ENCODE peak calls at places on chromosomes 5 and 9, in six cellular contexts. P is PC-3, Y is A549, H is heart left ventricle, D is upper lobe of right lung, L is pancreas. N is an unnamed sample.
A peak's percentile ranks its signal among the peaks of the same experiment; 100 is the strongest.

GRCh38 chr9:27784999-27785713 is 211.9 kb upstream of the C9orf72 start:
- DNase-seq in L (no peak), Y (no peak), P (no peak), D (no peak), H (no peak), N (no peak)

GRCh38 chr9:99666571-99666970 is 155.1 kb upstream of the NR4A3 start:
- DNase-seq in Y (no peak), P (no peak), H (no peak), L (no peak), D (no peak), N (no peak)

GRCh38 chr9:80028501-80028900 is 456.7 kb downstream of the TLE4 start:
- DNase-seq in Y (no peak), L (no peak), H (no peak), D (no peak), P (no peak), N (no peak)

GRCh38 chr5:119347574-119347973 is 8.2 kb upstream of the TNFAIP8 start:
- DNase-seq in H (no peak), L (no peak), D (no peak), Y (no peak), P (no peak), N (no peak)

GRCh38 chr5:55600536-55601208 is 65.9 kb upstream of the PLPP1 start:
- DNase-seq in Y (no peak), L (no peak), D (no peak), H (peak; percentile 52), P (peak; percentile 10), N (no peak)

GRCh38 chr9:14423816-14424261 is 109.9 kb upstream of the NFIB start:
- DNase-seq in Y (no peak), D (no peak), L (no peak), P (peak; percentile 68), H (no peak), N (no peak)

GRCh38 chr5:160438316-160439204 is 16.9 kb downstream of the PTTG1 start:
- DNase-seq in H (peak; percentile 43), P (peak; percentile 73), D (no peak), Y (peak; percentile 75), L (peak; percentile 29), N (no peak)

GRCh38 chr5:72818866-72819534 is 2.5 kb downstream of the TNPO1 start:
- DNase-seq in L (peak; percentile 27), Y (peak; percentile 49), P (peak; percentile 61), H (peak; percentile 58), D (peak; percentile 80), N (no peak)

GRCh38 chr5:54480296-54480695 is 24.8 kb downstream of the HSPB3 start:
- DNase-seq in P (no peak), Y (no peak), D (no peak), L (no peak), H (no peak), N (no peak)

GRCh38 chr9:110088099-110088498 is 119.9 kb downstream of the C9orf152 start:
- DNase-seq in H (no peak), L (no peak), P (peak; percentile 9), Y (no peak), D (no peak), N (no peak)

GRCh38 chr9:97980479-97980803 is 2.7 kb upstream of the ANP32B start:
- DNase-seq in D (no peak), Y (no peak), P (no peak), L (no peak), H (peak; percentile 27), N (no peak)

GRCh38 chr5:1268666-1269065 is 26.2 kb downstream of the TERT start:
- DNase-seq in D (no peak), P (no peak), Y (no peak), L (no peak), H (no peak), N (no peak)

GRCh38 chr9:91424403-91425176 is 958 bp upstream of the NFIL3 start:
- DNase-seq in Y (peak; percentile 55), D (peak; percentile 93), H (peak; percentile 85), L (peak; percentile 73), P (peak; percentile 56), N (peak; percentile 95)
- TF ChIP-seq CTCF in Y (peak; percentile 24), D (peak; percentile 25), H (peak; percentile 29), L (no peak), P (no peak), N (no peak)

DNA sequence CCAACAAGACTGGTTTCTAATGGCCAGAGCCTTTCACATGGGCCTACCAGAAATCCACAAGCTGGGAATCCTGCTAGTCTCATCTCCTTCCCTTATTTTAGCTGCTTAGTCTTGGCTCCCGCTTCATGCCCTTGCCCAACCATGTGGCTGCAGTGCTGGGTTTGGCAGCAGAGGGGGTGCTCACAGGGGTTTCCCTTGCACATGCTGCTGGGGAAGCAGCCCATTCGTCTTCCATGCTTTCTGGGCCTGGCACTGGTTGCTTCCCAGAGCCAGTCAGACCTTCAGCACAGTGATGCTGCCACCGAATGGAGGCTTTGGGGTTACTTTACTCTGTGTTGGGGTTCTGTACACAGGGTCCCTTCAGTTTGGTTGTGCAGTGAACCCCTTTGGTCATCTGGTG is 26.3 kb downstream of the SLC46A2 start:
- DNase-seq in L (no peak), D (no peak), H (no peak), P (no peak), Y (no peak), N (no peak)
- H3K27ac ChIP-seq in L (no peak overlapping the region), D (peak overlapping the region; percentile 82), H (no peak overlapping the region), P (no peak overlapping the region), Y (no peak overlapping the region), N (peak overlapping the region; percentile 56)

DNA sequence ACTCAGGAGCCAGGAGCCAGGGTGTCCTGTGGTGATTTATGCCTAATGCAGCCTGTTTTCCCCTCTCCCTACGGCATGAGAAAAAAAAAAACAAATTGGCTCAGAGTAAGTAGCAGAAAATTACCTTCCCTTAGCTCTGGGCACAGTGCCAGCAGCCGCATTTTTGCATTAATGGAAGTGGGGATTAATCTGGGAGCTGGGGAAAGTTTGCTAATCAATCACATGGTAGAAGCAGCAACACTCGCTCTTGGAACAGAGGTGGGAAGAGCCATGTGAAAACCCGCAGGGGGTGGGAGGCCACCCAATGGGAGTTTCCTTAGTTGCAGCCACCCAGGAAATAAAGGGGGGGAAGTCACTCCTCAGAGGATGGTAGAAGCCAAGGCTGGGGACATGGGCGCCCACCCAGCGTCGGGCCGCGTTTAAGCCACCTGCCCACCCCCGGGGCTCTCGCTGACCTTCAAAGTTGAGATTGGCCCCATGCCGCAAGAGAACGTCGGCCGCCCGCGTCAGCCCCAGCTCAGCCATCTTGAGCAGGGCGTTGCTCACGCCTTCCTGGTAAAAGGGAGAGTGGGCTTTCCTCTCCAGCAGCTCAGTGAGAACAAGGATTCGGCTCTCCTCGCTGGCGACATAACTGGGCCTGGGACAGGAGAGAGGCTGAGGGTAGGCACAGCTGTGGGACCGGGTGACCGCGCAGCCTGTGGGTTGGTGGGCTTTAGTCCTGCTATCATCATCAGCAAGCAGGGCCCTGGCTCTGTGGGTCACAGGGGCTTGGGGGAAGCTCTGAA is 1.7 kb downstream of the ASB6 start:
- DNase-seq in D (no peak), P (no peak), L (peak; percentile 75), Y (no peak), H (no peak), N (no peak)
- H3K4me3 ChIP-seq in D (peak overlapping the region; percentile 98), P (peak overlapping the region; percentile 97), L (peak overlapping the region; percentile 89), Y (peak overlapping the region; percentile 87), H (peak overlapping the region; percentile 82), N (peak overlapping the region; percentile 99)

GRCh38 chr5:123543438-123543837 is 31.5 kb downstream of the CSNK1G3 start:
- DNase-seq in Y (no peak), H (no peak), D (no peak), L (no peak), P (no peak), N (no peak)

GRCh38 chr5:123549256-123549904 is 37.4 kb downstream of the CSNK1G3 start:
- DNase-seq in H (no peak), Y (no peak), P (no peak), D (no peak), L (no peak), N (no peak)

GRCh38 chr5:123546657-123547056 is 34.7 kb downstream of the CSNK1G3 start:
- DNase-seq in D (no peak), P (peak; percentile 39), L (no peak), Y (no peak), H (no peak), N (no peak)

GRCh38 chr5:123540534-123540933 is 28.6 kb downstream of the CSNK1G3 start:
- DNase-seq in P (no peak), D (no peak), Y (no peak), L (no peak), H (no peak), N (no peak)

DNA sequence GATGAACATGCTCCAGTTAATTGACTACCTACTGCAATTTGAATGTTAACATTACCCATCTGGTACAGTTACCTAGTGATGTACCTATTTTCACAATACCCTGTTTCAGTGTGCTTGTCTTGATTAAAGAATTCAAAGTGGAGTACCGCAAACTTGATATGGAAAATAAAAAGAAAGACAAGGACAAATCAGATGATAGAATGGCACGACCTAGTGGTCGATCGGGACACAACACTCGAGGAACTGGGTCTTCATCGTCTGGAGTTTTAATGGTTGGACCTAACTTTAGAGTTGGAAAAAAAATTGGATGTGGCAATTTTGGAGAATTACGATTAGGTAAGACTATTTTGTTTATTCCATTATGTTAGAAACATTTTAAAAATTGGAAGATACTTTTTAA is 33.5 kb downstream of the CSNK1G3 start:
- DNase-seq in D (no peak), H (no peak), L (no peak), P (peak; percentile 32), Y (peak; percentile 6), N (no peak)
- TF ChIP-seq CTCF in D (peak; percentile 42), H (peak; percentile 65), L (no peak), P (peak; percentile 61), Y (peak; percentile 19), N (no peak)

DNA sequence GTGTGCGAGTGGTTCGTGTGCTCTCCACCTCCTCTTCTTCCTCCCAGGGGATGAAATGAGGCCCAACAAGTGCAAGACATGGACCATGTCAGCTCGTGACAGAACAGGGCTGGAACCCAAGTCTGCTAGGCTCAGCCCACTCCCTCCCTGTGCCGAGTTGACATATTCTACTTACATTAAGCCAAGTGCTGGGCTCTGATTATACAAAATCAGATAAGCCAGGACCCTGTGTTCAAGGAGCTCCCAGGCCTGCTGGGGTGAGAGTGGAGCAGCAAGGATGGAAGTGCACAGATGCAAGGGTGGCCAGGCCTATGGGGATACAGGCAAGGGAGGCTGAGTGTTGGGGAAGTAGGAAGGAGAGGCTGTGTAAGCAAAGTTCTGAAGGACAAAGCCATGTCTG is 97.9 kb upstream of the MSX2 start:
- DNase-seq in L (no peak), Y (no peak), H (no peak), D (no peak), P (no peak), N (no peak)
- H3K27ac ChIP-seq in L (no peak overlapping the region), Y (no peak overlapping the region), H (no peak overlapping the region), D (no peak overlapping the region), P (no peak overlapping the region), N (no peak overlapping the region)

GRCh38 chr9:26754494-26755188 is 138.0 kb downstream of the CAAP1 start:
- DNase-seq in Y (no peak), H (no peak), L (no peak), P (no peak), D (no peak), N (no peak)
- H3K4me3 ChIP-seq in Y (no peak overlapping the region), H (no peak overlapping the region), L (no peak overlapping the region), P (no peak overlapping the region), D (no peak overlapping the region), N (no peak overlapping the region)

GRCh38 chr5:95842955-95843544 is 20.5 kb upstream of the GLRX start:
- DNase-seq in L (no peak), P (peak; percentile 62), H (peak; percentile 70), Y (no peak), D (peak; percentile 90), N (no peak)
- TF ChIP-seq CTCF in L (no peak), P (peak; percentile 46), H (peak; percentile 43), Y (no peak), D (peak; percentile 30), N (no peak)

N was measured in coronary artery.